ENCODE peak calls at places on chromosomes 6 and 20, in four cellular contexts. Y, F, Q and E are unnamed samples.

GRCh38 chr6:27545271-27546046 is 72.6 kb upstream of the ZNF184 start:
- DNase-seq in Y (peak; percentile 76), F (peak; percentile 51), Q (peak; percentile 83), E (peak; percentile 75)

GRCh38 chr20:50335105-50335504 is 144.5 kb downstream of the CEBPB start:
- DNase-seq in Y (peak; percentile 31), F (no peak), Q (peak; percentile 89), E (no peak)

GRCh38 chr20:29430531-29430930 is 1826.9 kb upstream of the DEFB115 start:
- DNase-seq in Y (no peak), F (no peak), Q (no peak), E (no peak)

GRCh38 chr6:44976677-44977405 is 351.3 kb upstream of the RUNX2 start:
- DNase-seq in Y (peak; percentile 12), F (peak; percentile 49), Q (no peak), E (peak; percentile 16)

GRCh38 chr6:21752054-21752811 is 158.7 kb downstream of the SOX4 start:
- DNase-seq in Y (no peak), F (no peak), Q (no peak), E (no peak)

GRCh38 chr6:43090557-43090952 is 14.4 kb downstream of the PTK7 start:
- DNase-seq in Y (peak; percentile 44), F (no peak), Q (peak; percentile 82), E (no peak)

GRCh38 chr6:36969240-36969691 is 14.7 kb downstream of the PI16 start:
- DNase-seq in Y (no peak), F (no peak), Q (no peak), E (no peak)

GRCh38 chr6:151762817-151763216 is 44.7 kb upstream of the ESR1 start:
- DNase-seq in Y (no peak), F (no peak), Q (no peak), E (no peak)

GRCh38 chr20:4875578-4876067 is 125.7 kb downstream of the SLC23A2 start:
- DNase-seq in Y (no peak), F (no peak), Q (no peak), E (no peak)

GRCh38 chr6:12232821-12233220 is 57.3 kb upstream of the EDN1 start:
- DNase-seq in Y (no peak), F (no peak), Q (no peak), E (no peak)

GRCh38 chr6:74705451-74705850 is 500.4 kb downstream of the COL12A1 start:
- DNase-seq in Y (peak; percentile 13), F (no peak), Q (no peak), E (peak; percentile 17)

GRCh38 chr6:7697820-7698623 is 27.9 kb upstream of the BMP6 start:
- DNase-seq in Y (peak; percentile 97), F (peak; percentile 97), Q (peak; percentile 29), E (peak; percentile 93)

GRCh38 chr6:48412656-48413055 is 301.7 kb upstream of the PTCHD4 start:
- DNase-seq in Y (no peak), F (no peak), Q (no peak), E (no peak)

GRCh38 chr20:46133886-46134654 is 16.0 kb downstream of the CD40 start:
- DNase-seq in Y (no peak), F (no peak), Q (no peak), E (no peak)

GRCh38 chr20:53826090-53826489 is 232.5 kb upstream of the ZNF217 start:
- DNase-seq in Y (no peak), F (no peak), Q (no peak), E (no peak)

GRCh38 chr20:44728835-44729342 is 13.7 kb downstream of the CCN5 start:
- DNase-seq in Y (peak; percentile 68), F (peak; percentile 82), Q (peak; percentile 70), E (peak; percentile 92)

GRCh38 chr20:11906626-11907480 is 10.8 kb upstream of the BTBD3 start:
- DNase-seq in Y (no peak), F (no peak), Q (no peak), E (no peak)

GRCh38 chr6:32073066-32073465 is 34.9 kb downstream of the CYP21A2 start:
- DNase-seq in Y (no peak), F (no peak), Q (no peak), E (no peak)

GRCh38 chr20:3165473-3166337 is 6.0 kb upstream of the FASTKD5 start:
- DNase-seq in Y (peak; percentile 63), F (no peak), Q (no peak), E (peak; percentile 40)

GRCh38 chr6:138752017-138752416 is 21.6 kb upstream of the CCDC28A start:
- DNase-seq in Y (no peak), F (no peak), Q (peak; percentile 59), E (no peak)
- TF ChIP-seq CTCF in Y (peak; percentile 7), F (no peak), Q (peak; percentile 53), E (no peak)

GRCh38 chr20:33781133-33781532 is 30.0 kb upstream of the CHMP4B start:
- DNase-seq in Y (no peak), F (no peak), Q (no peak), E (no peak)
- H3K4me3 ChIP-seq in Y (no peak overlapping the region), F (no peak overlapping the region), Q (no peak overlapping the region), E (no peak overlapping the region)

GRCh38 chr6:13538600-13538999 is 35.8 kb upstream of the SIRT5 start:
- DNase-seq in Y (no peak), F (no peak), Q (no peak), E (no peak)

GRCh38 chr6:13536796-13537526 is 37.4 kb upstream of the SIRT5 start:
- DNase-seq in Y (no peak), F (peak; percentile 51), Q (no peak), E (no peak)

GRCh38 chr6:13539572-13539971 is 34.8 kb upstream of the SIRT5 start:
- DNase-seq in Y (no peak), F (no peak), Q (no peak), E (no peak)

GRCh38 chr6:13537527-13537897 is 36.9 kb upstream of the SIRT5 start:
- DNase-seq in Y (no peak), F (no peak), Q (no peak), E (no peak)

DNA sequence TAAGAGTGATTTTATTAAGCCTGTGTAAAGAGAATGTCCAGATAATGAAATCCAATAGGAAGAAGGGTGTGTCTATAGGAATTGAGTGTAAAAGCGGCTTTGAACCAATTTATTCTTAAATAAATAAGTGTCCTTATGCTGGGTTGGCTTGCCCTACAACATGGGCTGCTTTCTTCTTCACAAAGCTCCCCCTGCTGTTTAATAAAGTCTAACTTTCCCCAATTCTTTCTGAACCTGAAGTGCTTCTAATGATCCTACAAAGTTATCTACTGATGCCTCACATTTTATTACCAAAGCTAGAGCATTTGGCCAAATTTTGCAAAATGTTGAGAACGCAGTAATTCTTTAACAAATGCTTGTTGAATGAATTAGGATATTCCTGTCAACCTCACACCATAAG is 36.3 kb upstream of the SIRT5 start:
- DNase-seq in Y (peak; percentile 61), F (peak; percentile 78), Q (peak; percentile 41), E (peak; percentile 60)
- TF ChIP-seq CTCF in Y (peak; percentile 57), F (peak; percentile 49), Q (peak; percentile 41), E (peak; percentile 38)

GRCh38 chr6:3228791-3229565 is 1.5 kb upstream of the TUBB2B start:
- DNase-seq in Y (no peak), F (no peak), Q (peak; percentile 78), E (no peak)

GRCh38 chr6:3226422-3227362 is 761 bp downstream of the TUBB2B start:
- DNase-seq in Y (no peak), F (no peak), Q (peak; percentile 73), E (no peak)

GRCh38 chr6:3227363-3228045 is at the start of gene TUBB2B:
- DNase-seq in Y (peak; percentile 37), F (no peak), Q (peak; percentile 96), E (no peak)

GRCh38 chr6:3229566-3230274 is 2.3 kb upstream of the TUBB2B start:
- DNase-seq in Y (no peak), F (peak; percentile 19), Q (peak; percentile 81), E (no peak)

GRCh38 chr6:3228046-3228671 is 706 bp upstream of the TUBB2B start:
- DNase-seq in Y (no peak), F (no peak), Q (peak; percentile 88), E (no peak)
- H3K4me3 ChIP-seq in Y (no peak overlapping the region), F (no peak overlapping the region), Q (peak overlapping the region; percentile 93), E (no peak overlapping the region)

GRCh38 chr20:15705975-15706374 is 867.3 kb downstream of the KIF16B start:
- DNase-seq in Y (no peak), F (no peak), Q (no peak), E (no peak)

GRCh38 chr20:15706719-15707118 is 866.5 kb downstream of the KIF16B start:
- DNase-seq in Y (peak; percentile 28), F (no peak), Q (no peak), E (peak; percentile 74)

GRCh38 chr20:15703171-15703911 is 869.9 kb downstream of the KIF16B start:
- DNase-seq in Y (peak; percentile 87), F (peak; percentile 2), Q (no peak), E (peak; percentile 90)

GRCh38 chr20:15711177-15711576 is 862.1 kb downstream of the KIF16B start:
- DNase-seq in Y (no peak), F (no peak), Q (no peak), E (no peak)

GRCh38 chr20:15708984-15709598 is 864.2 kb downstream of the KIF16B start:
- DNase-seq in Y (no peak), F (no peak), Q (peak; percentile 85), E (no peak)
- TF ChIP-seq CTCF in Y (peak; percentile 27), F (peak; percentile 26), Q (peak; percentile 89), E (peak; percentile 32)